ENCODE peak calls at places on chromosomes 16 and 17, in five cellular contexts. One of them, this sample, is unnamed. For H3K36me3, the result is how much of the 10 kb centered on the place peaks cover.

GRCh38 chr16:89723279-89724250 is 2.2 kb downstream of the ZNF276 start:
- DNase-seq in HepG2: no peak
- DNase-seq in H1: no peak
- DNase-seq in transverse colon: peak
- DNase-seq in SK-N-SH: peak
- DNase-seq in this sample: no peak

GRCh38 chr16:84084570-84085270 is 32.0 kb downstream of the MBTPS1 start:
- DNase-seq in transverse colon: peak
- DNase-seq in H1: peak
- DNase-seq in HepG2: peak
- DNase-seq in SK-N-SH: peak
- DNase-seq in this sample: peak

GRCh38 chr16:4580245-4580644 is 24.1 kb downstream of the C16orf96 start:
- DNase-seq in H1: no peak
- DNase-seq in transverse colon: no peak
- DNase-seq in SK-N-SH: no peak
- DNase-seq in HepG2: no peak
- DNase-seq in this sample: no peak

GRCh38 chr17:65167581-65167980 is 30.4 kb downstream of the RGS9 start:
- DNase-seq in SK-N-SH: no peak
- DNase-seq in HepG2: no peak
- DNase-seq in transverse colon: no peak
- DNase-seq in H1: no peak
- DNase-seq in this sample: no peak

GRCh38 chr17:41539979-41540701 is 12.0 kb upstream of the KRT19 start:
- DNase-seq in transverse colon: no peak
- DNase-seq in HepG2: peak
- DNase-seq in H1: no peak
- DNase-seq in SK-N-SH: peak
- DNase-seq in this sample: no peak

GRCh38 chr17:79019631-79020584 is 4.1 kb upstream of the C1QTNF1 start:
- DNase-seq in transverse colon: peak
- DNase-seq in H1: no peak
- DNase-seq in SK-N-SH: peak
- DNase-seq in HepG2: peak
- DNase-seq in this sample: no peak

GRCh38 chr16:10923650-10924214 is 18.5 kb downstream of the DEXI start:
- DNase-seq in transverse colon: peak
- DNase-seq in SK-N-SH: no peak
- DNase-seq in H1: no peak
- DNase-seq in HepG2: peak
- DNase-seq in this sample: no peak

GRCh38 chr16:51940183-51940582 is 606.8 kb downstream of the TOX3 start:
- DNase-seq in transverse colon: no peak
- DNase-seq in H1: no peak
- DNase-seq in HepG2: no peak
- DNase-seq in SK-N-SH: no peak
- DNase-seq in this sample: no peak

GRCh38 chr17:30005709-30006320 is 64.4 kb downstream of the EFCAB5 start:
- DNase-seq in transverse colon: no peak
- DNase-seq in HepG2: peak
- DNase-seq in H1: no peak
- DNase-seq in SK-N-SH: no peak
- DNase-seq in this sample: no peak

GRCh38 chr17:7951143-7951792 is 19.3 kb downstream of the CNTROB start:
- DNase-seq in H1: no peak
- DNase-seq in transverse colon: no peak
- DNase-seq in HepG2: no peak
- DNase-seq in SK-N-SH: no peak
- DNase-seq in this sample: no peak

GRCh38 chr17:6648181-6648580 is 3.2 kb downstream of the MED31 start:
- DNase-seq in H1: no peak
- DNase-seq in transverse colon: no peak
- DNase-seq in HepG2: peak
- DNase-seq in SK-N-SH: no peak
- DNase-seq in this sample: no peak

GRCh38 chr16:87457051-87457611 is 35.7 kb downstream of the ZCCHC14 start:
- DNase-seq in transverse colon: no peak
- DNase-seq in H1: no peak
- DNase-seq in SK-N-SH: peak
- DNase-seq in HepG2: no peak
- DNase-seq in this sample: no peak

GRCh38 chr16:49019826-49020401 is 261.7 kb downstream of the CBLN1 start:
- DNase-seq in H1: peak
- DNase-seq in SK-N-SH: no peak
- DNase-seq in HepG2: no peak
- DNase-seq in transverse colon: no peak
- DNase-seq in this sample: no peak

GRCh38 chr16:68784226-68784625 is 47.1 kb downstream of the CDH1 start:
- DNase-seq in transverse colon: no peak
- DNase-seq in H1: no peak
- DNase-seq in HepG2: no peak
- DNase-seq in SK-N-SH: no peak
- DNase-seq in this sample: no peak

GRCh38 chr17:410674-411401 is 58.2 kb upstream of the RPH3AL start:
- DNase-seq in HepG2: no peak
- DNase-seq in H1: peak
- DNase-seq in SK-N-SH: peak
- DNase-seq in transverse colon: peak
- DNase-seq in this sample: no peak

GRCh38 chr16:68064791-68065365 is 20.3 kb upstream of the NFATC3 start:
- DNase-seq in HepG2: peak
- DNase-seq in H1: peak
- DNase-seq in SK-N-SH: peak
- DNase-seq in transverse colon: peak
- DNase-seq in this sample: no peak

GRCh38 chr17:281365-281999 is 71.1 kb downstream of the RPH3AL start:
- DNase-seq in SK-N-SH: no peak
- DNase-seq in transverse colon: no peak
- DNase-seq in H1: no peak
- DNase-seq in HepG2: no peak
- DNase-seq in this sample: peak

GRCh38 chr17:20174588-20175265 is 165.6 kb downstream of the SPECC1 start:
- DNase-seq in SK-N-SH: no peak
- DNase-seq in transverse colon: no peak
- DNase-seq in H1: no peak
- DNase-seq in HepG2: no peak
- DNase-seq in this sample: no peak

GRCh38 chr17:7903154-7904103 is 12.7 kb downstream of the RNF227 start:
- DNase-seq in H1: no peak
- DNase-seq in transverse colon: no peak
- DNase-seq in SK-N-SH: no peak
- DNase-seq in HepG2: no peak
- DNase-seq in this sample: no peak

GRCh38 chr17:72385482-72385881 is 264.7 kb downstream of the SOX9 start:
- DNase-seq in H1: no peak
- DNase-seq in transverse colon: no peak
- DNase-seq in SK-N-SH: no peak
- DNase-seq in HepG2: no peak
- DNase-seq in this sample: no peak

GRCh38 chr17:633133-633532 is 81.5 kb downstream of the VPS53 start:
- DNase-seq in transverse colon: no peak
- DNase-seq in HepG2: no peak
- DNase-seq in SK-N-SH: no peak
- DNase-seq in H1: no peak
- DNase-seq in this sample: no peak

GRCh38 chr17:43983515-43984411 is 20.7 kb upstream of the NAGS start:
- DNase-seq in HepG2: peak
- DNase-seq in SK-N-SH: peak
- DNase-seq in H1: peak
- DNase-seq in transverse colon: peak
- DNase-seq in this sample: no peak

GRCh38 chr17:83182620-83183063 is 103.2 kb downstream of the METRNL start:
- DNase-seq in transverse colon: no peak
- DNase-seq in HepG2: no peak
- DNase-seq in H1: no peak
- DNase-seq in SK-N-SH: no peak
- DNase-seq in this sample: peak

GRCh38 chr17:77254961-77255741 is 114.4 kb downstream of the SEC14L1 start:
- DNase-seq in HepG2: peak
- DNase-seq in SK-N-SH: peak
- DNase-seq in H1: no peak
- DNase-seq in transverse colon: no peak
- DNase-seq in this sample: peak

GRCh38 chr16:46728804-46729203 is 19.3 kb downstream of the MYLK3 start:
- DNase-seq in SK-N-SH: no peak
- DNase-seq in H1: no peak
- DNase-seq in HepG2: no peak
- DNase-seq in transverse colon: no peak
- DNase-seq in this sample: no peak

GRCh38 chr16:57977418-57978069 is 6.6 kb upstream of the CNGB1 start:
- DNase-seq in SK-N-SH: peak
- DNase-seq in H1: no peak
- DNase-seq in transverse colon: no peak
- DNase-seq in HepG2: no peak
- DNase-seq in this sample: no peak

GRCh38 chr17:74971842-74972106 is 785 bp downstream of the HID1 start:
- DNase-seq in SK-N-SH: no peak
- DNase-seq in transverse colon: no peak
- DNase-seq in HepG2: no peak
- DNase-seq in H1: no peak
- DNase-seq in this sample: no peak

GRCh38 chr17:74970395-74970794 is 2.2 kb downstream of the HID1 start:
- DNase-seq in H1: no peak
- DNase-seq in SK-N-SH: no peak
- DNase-seq in transverse colon: no peak
- DNase-seq in HepG2: no peak
- DNase-seq in this sample: no peak

GRCh38 chr17:74964988-74965622 is 7.5 kb downstream of the HID1 start:
- DNase-seq in transverse colon: no peak
- DNase-seq in H1: no peak
- DNase-seq in SK-N-SH: no peak
- DNase-seq in HepG2: no peak
- DNase-seq in this sample: no peak

GRCh38 chr17:74971069-74971841 is 1.3 kb downstream of the HID1 start:
- DNase-seq in transverse colon: no peak
- DNase-seq in HepG2: no peak
- DNase-seq in SK-N-SH: peak
- DNase-seq in H1: no peak
- DNase-seq in this sample: no peak

GRCh38 chr17:74968361-74968780 is 4.2 kb downstream of the HID1 start:
- DNase-seq in H1: no peak
- DNase-seq in transverse colon: peak
- DNase-seq in HepG2: no peak
- DNase-seq in SK-N-SH: no peak
- DNase-seq in this sample: peak
- TF ChIP-seq POLR2AphosphoS5 in H1: no peak
- TF ChIP-seq POLR2AphosphoS5 in transverse colon: no peak
- TF ChIP-seq POLR2AphosphoS5 in HepG2: no peak
- TF ChIP-seq POLR2AphosphoS5 in SK-N-SH: no peak
- TF ChIP-seq POLR2AphosphoS5 in this sample: no peak

GRCh38 chr17:74766413-74766812 is 9.7 kb downstream of the NAT9 start:
- DNase-seq in HepG2: no peak
- DNase-seq in SK-N-SH: no peak
- DNase-seq in H1: no peak
- DNase-seq in transverse colon: no peak
- DNase-seq in this sample: no peak

GRCh38 chr17:74768763-74769114 is 7.4 kb downstream of the NAT9 start:
- DNase-seq in transverse colon: no peak
- DNase-seq in SK-N-SH: no peak
- DNase-seq in HepG2: no peak
- DNase-seq in H1: no peak
- DNase-seq in this sample: no peak

GRCh38 chr17:74769266-74769855 is 6.8 kb downstream of the NAT9 start:
- DNase-seq in H1: no peak
- DNase-seq in transverse colon: no peak
- DNase-seq in HepG2: no peak
- DNase-seq in SK-N-SH: no peak
- DNase-seq in this sample: no peak

GRCh38 chr17:74768069-74768762 is 7.9 kb downstream of the NAT9 start:
- DNase-seq in SK-N-SH: peak
- DNase-seq in HepG2: no peak
- DNase-seq in H1: no peak
- DNase-seq in transverse colon: no peak
- DNase-seq in this sample: peak

DNA sequence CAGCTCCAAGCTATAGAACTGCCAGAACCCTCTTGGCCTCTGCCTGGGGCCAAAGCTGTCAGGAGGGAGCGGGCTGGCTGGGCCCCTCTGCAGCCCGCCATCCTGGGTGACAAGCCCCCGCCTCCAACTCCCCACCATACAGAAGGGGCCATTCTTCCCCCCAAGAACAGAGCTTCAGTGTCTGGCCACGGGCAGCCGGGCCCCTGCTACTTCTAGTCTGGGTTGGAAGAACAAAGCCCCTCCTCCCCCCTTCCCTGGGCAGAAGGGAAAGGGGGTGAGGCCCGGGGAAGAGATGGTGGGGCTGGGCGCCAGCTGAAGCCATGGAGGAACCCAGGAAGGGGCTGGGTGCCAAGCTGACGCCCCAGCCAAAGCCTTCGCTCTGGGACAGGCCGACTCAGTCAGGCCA is 9.0 kb downstream of the NAT9 start:
- DNase-seq in HepG2: no peak
- DNase-seq in transverse colon: no peak
- DNase-seq in SK-N-SH: no peak
- DNase-seq in H1: no peak
- DNase-seq in this sample: no peak
- H3K36me3 ChIP-seq in HepG2: half or more
- H3K36me3 ChIP-seq in transverse colon: under half
- H3K36me3 ChIP-seq in SK-N-SH: under half
- H3K36me3 ChIP-seq in H1: under half
- H3K36me3 ChIP-seq in this sample: under half

DNA sequence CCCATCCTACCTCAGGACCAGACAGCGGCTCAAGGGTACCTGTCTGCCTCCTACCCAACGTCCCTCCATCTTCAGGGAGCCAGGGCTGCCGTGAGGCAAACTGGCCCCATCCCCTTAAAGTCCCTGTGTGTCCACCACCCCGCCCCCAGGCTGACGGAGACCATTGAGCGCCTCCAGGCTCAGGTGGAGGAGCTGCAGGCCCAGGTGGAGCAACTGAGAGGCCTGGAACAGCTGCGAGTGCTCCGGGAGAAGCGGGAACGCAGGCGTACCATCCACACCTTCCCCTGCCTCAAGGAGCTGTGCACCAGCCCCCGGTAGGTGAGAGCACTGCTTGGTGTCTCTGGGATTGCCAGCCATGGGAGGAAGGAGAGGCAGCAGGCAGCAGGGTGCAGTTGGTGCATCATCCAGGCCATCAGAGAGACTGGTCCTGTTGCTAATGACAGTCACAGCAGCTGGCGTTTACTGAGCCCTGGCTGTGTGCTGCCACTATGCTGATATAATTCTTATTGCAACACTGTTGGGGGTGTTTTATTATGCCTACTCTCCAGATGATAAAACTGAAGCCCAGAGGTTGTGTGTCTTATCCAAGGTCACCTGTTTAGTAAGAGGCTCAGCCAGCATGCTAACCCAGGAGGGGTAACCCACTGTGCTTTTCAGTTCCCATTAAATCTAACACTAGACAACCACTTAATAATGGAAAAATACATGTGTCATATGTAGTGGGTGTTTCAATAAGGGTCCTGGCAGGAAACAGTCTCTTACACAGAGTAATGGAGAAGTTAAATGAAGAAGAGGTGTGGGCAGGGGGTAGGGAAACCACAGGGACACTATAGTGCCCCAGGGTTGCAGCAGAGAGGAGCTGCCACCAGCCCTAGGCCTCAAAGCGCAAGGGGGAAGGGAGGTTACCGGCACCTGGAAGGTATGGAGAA is 10.3 kb upstream of the MRPL58 start:
- DNase-seq in transverse colon: no peak
- DNase-seq in HepG2: no peak
- DNase-seq in SK-N-SH: no peak
- DNase-seq in H1: no peak
- DNase-seq in this sample: no peak
- TF ChIP-seq POLR2AphosphoS5 in transverse colon: no peak
- TF ChIP-seq POLR2AphosphoS5 in HepG2: no peak
- TF ChIP-seq POLR2AphosphoS5 in SK-N-SH: no peak
- TF ChIP-seq POLR2AphosphoS5 in H1: no peak
- TF ChIP-seq POLR2AphosphoS5 in this sample: no peak

GRCh38 chr17:70183508-70183907 is 14.2 kb downstream of the KCNJ2 start:
- DNase-seq in SK-N-SH: no peak
- DNase-seq in H1: no peak
- DNase-seq in transverse colon: no peak
- DNase-seq in HepG2: no peak
- DNase-seq in this sample: no peak
- H3K36me3 ChIP-seq in SK-N-SH: under half
- H3K36me3 ChIP-seq in H1: under half
- H3K36me3 ChIP-seq in transverse colon: under half
- H3K36me3 ChIP-seq in HepG2: under half
- H3K36me3 ChIP-seq in this sample: under half